ENCODE peak calls at places on chromosomes 2 and 18, in nine cellular contexts. One of them, this sample, is unnamed.

GRCh38 chr2:203155406-203155805 is 83.4 kb upstream of the CYP20A1 start:
- DNase-seq in HTR-8/SVneo: no peak
- DNase-seq in tibial nerve: no peak
- DNase-seq in lower lobe of right lung: no peak
- DNase-seq in left colon: no peak
- DNase-seq in HFFc6: no peak
- DNase-seq in GM03348: no peak
- DNase-seq in stimulated activated CD8-positive, alpha-beta memory T cell treated with anti-CD3 and anti-CD28 coated beads, Interleukin-4, amount 100 ng/mL, for 4 hours: no peak
- DNase-seq in SJSA1: no peak
- DNase-seq in this sample: no peak

GRCh38 chr2:59804662-59805258 is 748.7 kb downstream of the BCL11A start:
- DNase-seq in left colon: no peak
- DNase-seq in tibial nerve: no peak
- DNase-seq in SJSA1: no peak
- DNase-seq in GM03348: no peak
- DNase-seq in lower lobe of right lung: no peak
- DNase-seq in HFFc6: no peak
- DNase-seq in HTR-8/SVneo: no peak
- DNase-seq in stimulated activated CD8-positive, alpha-beta memory T cell treated with anti-CD3 and anti-CD28 coated beads, Interleukin-4, amount 100 ng/mL, for 4 hours: no peak
- DNase-seq in this sample: no peak

GRCh38 chr2:9554841-9555337 is 741 bp downstream of the ADAM17 start:
- DNase-seq in left colon: peak; percentile 41
- DNase-seq in lower lobe of right lung: no peak
- DNase-seq in stimulated activated CD8-positive, alpha-beta memory T cell treated with anti-CD3 and anti-CD28 coated beads, Interleukin-4, amount 100 ng/mL, for 4 hours: no peak
- DNase-seq in tibial nerve: no peak
- DNase-seq in SJSA1: peak; percentile 48
- DNase-seq in HTR-8/SVneo: no peak
- DNase-seq in HFFc6: peak; percentile 64
- DNase-seq in GM03348: peak; percentile 51
- DNase-seq in this sample: no peak

GRCh38 chr2:46462936-46463335 is 16.4 kb upstream of the TMEM247 start:
- DNase-seq in GM03348: no peak
- DNase-seq in tibial nerve: no peak
- DNase-seq in lower lobe of right lung: no peak
- DNase-seq in SJSA1: no peak
- DNase-seq in stimulated activated CD8-positive, alpha-beta memory T cell treated with anti-CD3 and anti-CD28 coated beads, Interleukin-4, amount 100 ng/mL, for 4 hours: no peak
- DNase-seq in HFFc6: no peak
- DNase-seq in HTR-8/SVneo: no peak
- DNase-seq in left colon: no peak
- DNase-seq in this sample: no peak

GRCh38 chr2:104975371-104975770 is 62.5 kb upstream of the MRPS9 start:
- DNase-seq in lower lobe of right lung: no peak
- DNase-seq in SJSA1: no peak
- DNase-seq in stimulated activated CD8-positive, alpha-beta memory T cell treated with anti-CD3 and anti-CD28 coated beads, Interleukin-4, amount 100 ng/mL, for 4 hours: no peak
- DNase-seq in HTR-8/SVneo: no peak
- DNase-seq in left colon: no peak
- DNase-seq in tibial nerve: no peak
- DNase-seq in GM03348: no peak
- DNase-seq in HFFc6: no peak
- DNase-seq in this sample: no peak

GRCh38 chr2:234047361-234047760 is 3.1 kb upstream of the SPP2 start:
- DNase-seq in tibial nerve: no peak
- DNase-seq in GM03348: no peak
- DNase-seq in lower lobe of right lung: no peak
- DNase-seq in stimulated activated CD8-positive, alpha-beta memory T cell treated with anti-CD3 and anti-CD28 coated beads, Interleukin-4, amount 100 ng/mL, for 4 hours: no peak
- DNase-seq in HTR-8/SVneo: no peak
- DNase-seq in SJSA1: no peak
- DNase-seq in left colon: no peak
- DNase-seq in HFFc6: no peak
- DNase-seq in this sample: no peak

GRCh38 chr2:37789988-37790387 is 118.5 kb upstream of the CDC42EP3 start:
- DNase-seq in stimulated activated CD8-positive, alpha-beta memory T cell treated with anti-CD3 and anti-CD28 coated beads, Interleukin-4, amount 100 ng/mL, for 4 hours: no peak
- DNase-seq in HFFc6: no peak
- DNase-seq in HTR-8/SVneo: no peak
- DNase-seq in SJSA1: no peak
- DNase-seq in GM03348: no peak
- DNase-seq in tibial nerve: no peak
- DNase-seq in left colon: no peak
- DNase-seq in lower lobe of right lung: no peak
- DNase-seq in this sample: no peak

GRCh38 chr2:191325651-191326365 is 80.6 kb downstream of the MYO1B start:
- DNase-seq in lower lobe of right lung: no peak
- DNase-seq in stimulated activated CD8-positive, alpha-beta memory T cell treated with anti-CD3 and anti-CD28 coated beads, Interleukin-4, amount 100 ng/mL, for 4 hours: no peak
- DNase-seq in HFFc6: no peak
- DNase-seq in left colon: no peak
- DNase-seq in GM03348: no peak
- DNase-seq in SJSA1: no peak
- DNase-seq in HTR-8/SVneo: no peak
- DNase-seq in tibial nerve: no peak
- DNase-seq in this sample: no peak

GRCh38 chr18:55968550-55968949 is 380.6 kb upstream of the TCF4 start:
- DNase-seq in SJSA1: no peak
- DNase-seq in left colon: no peak
- DNase-seq in GM03348: peak; percentile 53
- DNase-seq in lower lobe of right lung: no peak
- DNase-seq in HFFc6: peak; percentile 27
- DNase-seq in tibial nerve: no peak
- DNase-seq in stimulated activated CD8-positive, alpha-beta memory T cell treated with anti-CD3 and anti-CD28 coated beads, Interleukin-4, amount 100 ng/mL, for 4 hours: no peak
- DNase-seq in HTR-8/SVneo: no peak
- DNase-seq in this sample: no peak

GRCh38 chr2:240965905-240966456 is 32.4 kb upstream of the SNED1 start:
- DNase-seq in HFFc6: no peak
- DNase-seq in GM03348: no peak
- DNase-seq in left colon: peak; percentile 14
- DNase-seq in stimulated activated CD8-positive, alpha-beta memory T cell treated with anti-CD3 and anti-CD28 coated beads, Interleukin-4, amount 100 ng/mL, for 4 hours: no peak
- DNase-seq in lower lobe of right lung: peak; percentile 47
- DNase-seq in SJSA1: peak; percentile 36
- DNase-seq in HTR-8/SVneo: no peak
- DNase-seq in tibial nerve: peak; percentile 5
- DNase-seq in this sample: no peak

GRCh38 chr2:163812926-163813520 is 77.2 kb upstream of the FIGN start:
- DNase-seq in tibial nerve: no peak
- DNase-seq in lower lobe of right lung: no peak
- DNase-seq in left colon: no peak
- DNase-seq in stimulated activated CD8-positive, alpha-beta memory T cell treated with anti-CD3 and anti-CD28 coated beads, Interleukin-4, amount 100 ng/mL, for 4 hours: no peak
- DNase-seq in HFFc6: no peak
- DNase-seq in SJSA1: no peak
- DNase-seq in HTR-8/SVneo: no peak
- DNase-seq in GM03348: no peak
- DNase-seq in this sample: no peak

GRCh38 chr2:230905448-230906430 is 19.3 kb downstream of the GPR55 start:
- DNase-seq in HFFc6: no peak
- DNase-seq in stimulated activated CD8-positive, alpha-beta memory T cell treated with anti-CD3 and anti-CD28 coated beads, Interleukin-4, amount 100 ng/mL, for 4 hours: peak; percentile 82
- DNase-seq in tibial nerve: no peak
- DNase-seq in HTR-8/SVneo: no peak
- DNase-seq in left colon: peak; percentile 23
- DNase-seq in lower lobe of right lung: no peak
- DNase-seq in SJSA1: peak; percentile 46
- DNase-seq in GM03348: no peak
- DNase-seq in this sample: no peak

GRCh38 chr2:225670111-225670974 is 270.8 kb downstream of the NYAP2 start:
- DNase-seq in lower lobe of right lung: no peak
- DNase-seq in HFFc6: peak; percentile 48
- DNase-seq in GM03348: peak; percentile 41
- DNase-seq in HTR-8/SVneo: peak; percentile 13
- DNase-seq in tibial nerve: no peak
- DNase-seq in SJSA1: no peak
- DNase-seq in stimulated activated CD8-positive, alpha-beta memory T cell treated with anti-CD3 and anti-CD28 coated beads, Interleukin-4, amount 100 ng/mL, for 4 hours: no peak
- DNase-seq in left colon: no peak
- DNase-seq in this sample: no peak